ENCODE peak calls at places on chromosomes 7 and 10, in ten cellular contexts. V is lung; X is MCF 10A; Q is left lung; L is tibial artery; J is SJCRH30; I is astrocyte of the spinal cord; B is cardiac muscle cell; Y is stimulated activated CD4-positive, alpha-beta T cell treated with anti-CD3 and anti-CD28 coated beads, TNF-alpha, amount 100 ng/mL, for 24 hours; G is retinal pigment epithelial cell. R is an unnamed sample.

GRCh38 chr10:4586756-4587155 is 239.3 kb upstream of the AKR1E2 start:
- DNase-seq in Y (no peak), V (no peak), B (no peak), X (no peak), G (peak; percentile 43), Q (no peak), I (peak; percentile 24), J (no peak), L (no peak), R (no peak)

GRCh38 chr10:25113231-25114035 is 61.4 kb upstream of the GPR158 start:
- DNase-seq in Q (peak; percentile 75), L (peak; percentile 68), I (peak; percentile 81), J (peak; percentile 90), V (peak; percentile 74), X (peak; percentile 84), G (peak; percentile 46), Y (peak; percentile 43), B (peak; percentile 95), R (peak; percentile 7)

GRCh38 chr7:151244871-151245346 is 3.6 kb downstream of the SMARCD3 start:
- DNase-seq in X (no peak), J (no peak), L (no peak), G (no peak), B (no peak), I (no peak), V (no peak), Y (no peak), Q (no peak), R (no peak)

GRCh38 chr7:42694894-42695553 is 216.8 kb downstream of the C7orf25 start:
- DNase-seq in G (no peak), I (peak; percentile 45), B (peak; percentile 47), Q (no peak), Y (no peak), X (no peak), J (no peak), V (no peak), L (no peak), R (no peak)

GRCh38 chr10:14386202-14386593 is 55.5 kb upstream of the FRMD4A start:
- DNase-seq in Q (no peak), B (peak; percentile 78), J (peak; percentile 33), G (peak; percentile 78), I (peak; percentile 89), L (no peak), V (no peak), Y (peak; percentile 48), X (peak; percentile 72), R (no peak)

GRCh38 chr10:27155073-27155754 is at the start of gene MASTL:
- DNase-seq in L (peak; percentile 96), I (peak; percentile 96), G (peak; percentile 69), V (peak; percentile 90), Q (peak; percentile 96), B (peak; percentile 96), J (peak; percentile 96), Y (peak; percentile 90), X (peak; percentile 95), R (peak; percentile 95)

GRCh38 chr7:136142583-136142982 is 165.4 kb upstream of the MTPN start:
- DNase-seq in B (no peak), Q (no peak), J (no peak), L (no peak), X (no peak), V (no peak), G (no peak), I (no peak), Y (no peak), R (no peak)

GRCh38 chr7:155338632-155339320 is 41.1 kb downstream of the INSIG1 start:
- DNase-seq in G (no peak), J (no peak), L (no peak), V (no peak), Q (peak; percentile 57), Y (peak; percentile 22), X (no peak), I (no peak), B (no peak), R (no peak)

GRCh38 chr10:34415039-34415438 is 400.1 kb downstream of the PARD3 start:
- DNase-seq in L (no peak), B (no peak), Y (no peak), V (no peak), Q (no peak), G (no peak), I (no peak), X (no peak), J (no peak), R (no peak)

GRCh38 chr10:99520040-99520803 is 12.5 kb upstream of the NKX2-3 start:
- DNase-seq in B (no peak), J (no peak), L (no peak), X (no peak), Y (no peak), G (no peak), I (no peak), Q (no peak), V (no peak), R (no peak)

GRCh38 chr7:18016547-18017444 is 10.8 kb downstream of the PRPS1L1 start:
- DNase-seq in G (no peak), I (no peak), X (no peak), Y (no peak), B (peak; percentile 26), L (no peak), Q (no peak), V (no peak), J (no peak), R (no peak)

GRCh38 chr10:9786101-9786500 is 1231.6 kb upstream of the CELF2 start:
- DNase-seq in Q (no peak), L (no peak), B (peak; percentile 47), V (no peak), X (peak; percentile 28), Y (no peak), J (no peak), I (peak; percentile 60), G (no peak), R (no peak)

R was measured in naive B cell.